ENCODE peak calls at places on chromosomes 2 and 18, in four cellular contexts. Q is H1, X is HCT116, W is HepG2. P is an unnamed sample.

GRCh38 chr2:152387046-152387445 is 52.1 kb downstream of the FMNL2 start:
- DNase-seq in Q (no peak), W (no peak), X (no peak), P (no peak)

GRCh38 chr2:60707750-60708371 is 48.2 kb upstream of the PAPOLG start:
- DNase-seq in X (peak; percentile 10), Q (peak; percentile 57), W (peak; percentile 49), P (peak; percentile 48)

GRCh38 chr2:196587739-196588138 is 51.8 kb upstream of the CCDC150 start:
- DNase-seq in Q (no peak), X (no peak), W (no peak), P (no peak)

GRCh38 chr2:8563814-8564474 is 117.9 kb upstream of the ID2 start:
- DNase-seq in X (no peak), W (no peak), Q (no peak), P (no peak)

GRCh38 chr2:206502729-206503128 is 59.4 kb downstream of the ADAM23 start:
- DNase-seq in W (no peak), Q (no peak), X (no peak), P (no peak)

GRCh38 chr2:147294825-147295392 is 549.9 kb upstream of the ACVR2A start:
- DNase-seq in W (no peak), X (no peak), Q (no peak), P (no peak)

GRCh38 chr2:63658176-63658968 is 69.6 kb downstream of the MDH1 start:
- DNase-seq in X (no peak), Q (no peak), W (no peak), P (no peak)

GRCh38 chr2:213923543-213923942 is 487.3 kb upstream of the VWC2L start:
- DNase-seq in W (no peak), X (no peak), Q (no peak), P (no peak)

GRCh38 chr2:85066006-85066405 is 67.2 kb upstream of the TCF7L1 start:
- DNase-seq in X (no peak), W (no peak), Q (no peak), P (no peak)

GRCh38 chr18:49731860-49732311 is 81.4 kb downstream of the ACAA2 start:
- DNase-seq in X (no peak), Q (no peak), W (peak; percentile 48), P (no peak)

GRCh38 chr18:12074734-12075133 is 18.9 kb upstream of the ANKRD62 start:
- DNase-seq in X (no peak), W (no peak), Q (no peak), P (no peak)

GRCh38 chr2:3423492-3424170 is 44.1 kb downstream of the TRAPPC12 start:
- DNase-seq in W (peak; percentile 83), X (peak; percentile 27), Q (peak; percentile 98), P (peak; percentile 82)
- TF ChIP-seq FOSL1 in W (no peak), X (no peak), Q (no peak), P (no peak)

DNA sequence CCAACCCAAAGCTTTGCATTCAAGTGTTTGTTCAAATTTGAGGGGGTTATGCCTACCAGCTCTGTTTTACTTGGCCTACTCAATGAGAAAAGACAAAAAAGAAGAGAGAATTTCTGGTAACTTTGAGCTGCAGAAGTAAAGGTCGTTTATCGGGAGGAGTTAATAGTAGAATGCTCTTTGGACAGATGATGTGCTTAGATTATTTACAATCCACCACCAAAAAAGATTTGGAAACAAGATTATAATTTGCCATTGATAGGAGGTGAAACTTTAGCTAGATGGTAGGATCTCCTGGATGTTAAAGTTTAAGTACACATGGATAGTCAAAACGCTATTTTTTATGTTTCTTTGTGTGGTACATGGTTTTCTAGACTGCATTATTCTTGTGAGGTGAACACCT is 24.9 kb upstream of the CPS1 start:
- DNase-seq in W (no peak), X (no peak), Q (no peak), P (no peak)
- TF ChIP-seq FOSL1 in W (no peak), X (no peak), Q (no peak), P (no peak)

DNA sequence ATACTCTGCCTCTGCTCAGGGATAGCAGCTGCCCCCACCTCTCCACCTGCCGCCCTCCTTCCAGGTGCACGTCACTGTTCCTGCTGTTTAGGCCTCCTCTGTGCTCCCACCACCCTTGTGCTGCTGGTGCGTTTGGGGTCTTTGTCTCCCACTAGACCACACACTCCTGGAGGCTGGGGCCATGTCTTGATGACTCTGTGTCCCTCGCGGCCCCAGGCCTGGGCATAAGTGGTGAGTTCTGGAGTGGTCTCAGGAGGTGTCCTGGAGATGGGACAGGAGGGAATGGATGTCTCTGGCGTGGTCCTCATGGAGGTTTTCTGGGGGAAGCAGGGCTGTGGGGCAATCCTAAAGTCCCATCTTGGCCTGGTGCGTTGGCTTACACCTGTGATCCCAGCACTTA is 132.1 kb downstream of the TFCP2L1 start:
- DNase-seq in X (no peak), W (no peak), Q (no peak), P (no peak)
- TF ChIP-seq FOSL1 in X (no peak), W (no peak), Q (no peak), P (no peak)

GRCh38 chr18:32851936-32852335 is 79.1 kb upstream of the KLHL14 start:
- DNase-seq in X (no peak), W (no peak), Q (no peak), P (no peak)

GRCh38 chr18:32848836-32849235 is 76.0 kb upstream of the KLHL14 start:
- DNase-seq in Q (no peak), W (no peak), X (no peak), P (no peak)

GRCh38 chr18:32847719-32848118 is 74.9 kb upstream of the KLHL14 start:
- DNase-seq in W (no peak), X (no peak), Q (no peak), P (no peak)
- TF ChIP-seq FOSL1 in W (no peak), X (no peak), Q (no peak), P (no peak)

GRCh38 chr2:71853858-71854257 is 293.8 kb downstream of the CYP26B1 start:
- DNase-seq in Q (no peak), X (no peak), W (no peak), P (no peak)

GRCh38 chr2:71851094-71851755 is 296.4 kb downstream of the CYP26B1 start:
- DNase-seq in W (no peak), Q (no peak), X (no peak), P (no peak)

GRCh38 chr2:71850306-71850801 is 297.3 kb downstream of the CYP26B1 start:
- DNase-seq in X (no peak), W (no peak), Q (no peak), P (no peak)

GRCh38 chr2:71849603-71850305 is 297.9 kb downstream of the CYP26B1 start:
- DNase-seq in X (no peak), Q (peak; percentile 43), W (no peak), P (no peak)

DNA sequence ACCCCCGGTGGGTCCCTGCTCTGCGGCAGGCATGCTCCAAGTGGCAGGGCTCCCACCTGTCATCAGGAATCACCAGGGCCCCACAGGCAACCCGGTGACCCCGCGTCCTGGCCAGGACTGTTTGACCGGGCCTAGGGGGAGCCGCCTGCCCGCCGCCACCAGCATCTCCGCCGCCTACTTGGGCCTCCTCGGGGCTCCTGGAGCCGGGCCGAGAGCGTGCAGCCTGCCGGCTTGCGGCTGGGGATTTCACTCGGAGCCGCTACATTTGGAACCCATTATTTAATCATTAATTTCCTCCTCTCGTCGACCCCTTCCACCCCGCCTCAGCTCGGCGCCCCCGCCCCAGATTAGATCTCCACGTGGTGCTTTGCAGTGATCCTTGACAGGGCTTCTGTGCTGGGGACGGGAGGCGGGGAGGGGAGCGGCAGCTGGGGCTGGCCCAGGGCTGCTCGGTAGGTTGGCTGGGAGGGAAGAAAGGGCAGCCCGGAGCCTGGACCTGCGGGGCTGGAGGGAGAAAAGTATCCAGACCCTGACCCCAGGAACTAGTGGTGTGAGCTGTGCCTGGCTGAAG is 295.4 kb downstream of the CYP26B1 start:
- DNase-seq in X (no peak), Q (peak; percentile 52), W (no peak), P (no peak)
- TF ChIP-seq FOSL1 in X (no peak), Q (no peak), W (no peak), P (no peak)

DNA sequence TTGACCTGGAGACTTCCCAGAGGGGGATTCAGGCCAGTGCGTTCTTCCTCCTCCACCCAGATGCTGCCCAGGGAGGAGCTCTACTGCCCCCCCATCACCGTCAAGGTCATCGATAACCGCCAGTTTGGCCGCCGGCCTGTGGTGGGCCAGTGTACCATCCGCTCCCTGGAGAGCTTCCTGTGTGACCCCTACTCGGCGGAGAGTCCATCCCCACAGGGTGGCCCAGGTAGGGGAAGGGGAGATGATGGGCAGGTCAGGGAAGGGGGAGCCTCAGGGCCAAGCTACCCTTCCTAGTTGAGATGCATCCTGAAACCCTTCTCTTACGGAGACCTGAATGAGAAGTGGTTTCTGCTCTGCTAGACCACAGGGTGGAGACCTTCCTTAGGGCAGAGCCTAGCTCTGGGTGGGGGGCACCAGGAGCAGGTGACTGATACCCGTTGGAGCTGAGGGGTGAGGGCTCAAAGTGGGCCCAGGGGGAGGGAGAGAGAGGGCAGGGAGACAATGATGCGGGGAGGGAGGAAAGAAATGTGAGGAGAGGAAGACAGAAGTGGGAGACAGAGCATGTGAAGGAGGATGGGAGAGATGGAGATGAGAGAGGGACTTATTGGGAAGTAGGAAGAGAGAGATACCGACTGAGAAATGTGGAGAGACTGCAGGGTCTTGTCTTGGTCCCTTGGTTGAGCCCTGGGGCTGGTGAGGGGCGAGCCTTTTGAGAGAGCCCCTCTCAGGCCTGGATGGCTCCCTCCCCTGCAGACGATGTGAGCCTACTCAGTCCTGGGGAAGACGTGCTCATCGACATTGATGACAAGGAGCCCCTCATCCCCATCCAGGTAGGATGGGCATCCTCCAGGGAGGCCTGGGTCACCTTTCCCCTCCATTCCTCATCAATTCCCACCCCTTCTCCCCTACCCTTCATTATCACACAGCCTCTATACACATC is 159.5 kb downstream of the DYSF start:
- DNase-seq in W (no peak), Q (peak; percentile 32), X (no peak), P (no peak)
- TF ChIP-seq FOSL1 in W (no peak), Q (no peak), X (no peak), P (no peak)

DNA sequence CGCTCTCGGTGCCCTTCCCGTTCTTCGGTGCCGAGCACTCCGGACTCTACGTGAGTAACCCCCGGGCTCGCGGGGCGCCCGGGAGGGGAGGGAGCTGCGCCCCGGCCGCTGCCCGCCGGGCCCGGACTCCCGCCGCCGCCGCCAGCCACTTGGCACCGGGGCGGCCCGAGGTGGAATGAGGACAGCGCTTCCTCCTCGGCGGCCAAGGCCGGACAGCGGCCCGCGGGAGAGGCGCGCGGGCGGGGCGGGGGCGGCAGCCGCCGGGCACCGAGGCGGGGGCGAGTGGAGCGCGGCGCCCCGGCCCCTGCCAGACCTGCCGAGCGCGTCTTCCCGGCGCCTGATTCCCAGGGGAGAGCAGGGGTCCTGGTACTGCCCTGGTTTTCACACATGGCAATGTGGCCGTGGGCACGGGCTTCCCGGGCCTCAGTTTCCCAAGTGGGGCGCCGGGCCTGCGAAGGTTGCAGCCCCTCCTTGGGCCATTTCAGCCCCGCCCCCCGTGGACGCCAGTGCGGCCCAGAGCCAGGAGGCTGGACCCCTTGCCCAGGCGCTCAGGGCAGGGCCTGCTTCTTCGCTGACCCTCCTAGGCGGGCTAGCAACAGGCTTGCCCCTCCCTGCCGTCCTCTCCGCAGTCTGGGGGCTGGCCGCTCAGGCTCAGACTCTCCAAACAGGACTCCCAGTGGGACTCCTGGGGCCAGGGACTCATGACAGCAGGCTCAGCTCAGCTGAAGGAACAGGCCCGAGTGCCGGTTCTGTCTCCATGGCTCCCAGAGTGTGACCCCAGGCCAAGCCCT is 778 bp downstream of the SNED1 start:
- DNase-seq in Q (peak; percentile 68), W (no peak), X (no peak), P (peak; percentile 27)
- TF ChIP-seq FOSL1 in Q (no peak), W (no peak), X (no peak), P (no peak)

GRCh38 chr2:145494441-145494840 is 974.5 kb upstream of the ZEB2 start:
- DNase-seq in Q (no peak), X (no peak), W (no peak), P (no peak)
- TF ChIP-seq FOSL1 in Q (no peak), X (no peak), W (no peak), P (no peak)

P was measured in K562.